ENCODE peak calls at places on chromosomes 16 and 17, in seven cellular contexts. W is neural progenitor cell, R is HCT116, G is GM23338, S is GM23248, I is MM.1S, U is SK-N-SH. M is an unnamed sample. For H3K4me1, the result is how much of the 10 kb centered on the place peaks cover.

GRCh38 chr17:82384730-82385429 is 13.3 kb downstream of the UTS2R start:
- DNase-seq in W (no peak), R (no peak), G (peak), S (peak), I (peak), U (peak), M (peak)

GRCh38 chr16:48609453-48610023 is 442 bp downstream of the N4BP1 start:
- DNase-seq in W (peak), R (no peak), G (peak), S (peak), I (peak), U (no peak), M (peak)

GRCh38 chr17:76726766-76727718 is at the start of gene METTL23:
- DNase-seq in W (peak), R (no peak), G (peak), S (peak), I (peak), U (peak), M (peak)

GRCh38 chr16:35713762-35714650 is 2254.6 kb downstream of the TP53TG3F start:
- DNase-seq in W (no peak), R (no peak), G (no peak), S (no peak), I (no peak), U (no peak), M (no peak)

GRCh38 chr17:21039839-21040575 is 2.8 kb downstream of the USP22 start:
- DNase-seq in W (peak), R (peak), G (peak), S (peak), I (peak), U (peak), M (peak)

GRCh38 chr16:31484491-31485171 is 1.7 kb downstream of the SLC5A2 start:
- DNase-seq in W (peak), R (no peak), G (peak), S (no peak), I (no peak), U (no peak), M (no peak)

GRCh38 chr16:3235856-3236669 is 1.1 kb upstream of the ZNF200 start:
- DNase-seq in W (peak), R (no peak), G (peak), S (peak), I (no peak), U (no peak), M (no peak)

GRCh38 chr17:40362696-40363479 is 1.6 kb downstream of the GJD3 start:
- DNase-seq in W (peak), R (peak), G (peak), S (peak), I (peak), U (peak), M (peak)

GRCh38 chr17:9021985-9022552 is 759 bp downstream of the NTN1 start:
- DNase-seq in W (peak), R (no peak), G (peak), S (peak), I (no peak), U (peak), M (no peak)

GRCh38 chr17:951388-952132 is 28.0 kb downstream of the NXN start:
- DNase-seq in W (peak), R (no peak), G (peak), S (peak), I (no peak), U (no peak), M (no peak)

GRCh38 chr17:37787055-37787720 is 42.3 kb upstream of the HNF1B start:
- DNase-seq in W (no peak), R (no peak), G (no peak), S (peak), I (no peak), U (no peak), M (no peak)

GRCh38 chr17:15648384-15648783 is 28.9 kb upstream of the FBXW10B start:
- DNase-seq in W (no peak), R (no peak), G (no peak), S (peak), I (no peak), U (no peak), M (no peak)

GRCh38 chr17:32265192-32265895 is at the start of gene RHBDL3:
- DNase-seq in W (peak), R (no peak), G (peak), S (peak), I (peak), U (peak), M (no peak)

GRCh38 chr16:3728424-3729160 is 11.3 kb upstream of the TRAP1 start:
- DNase-seq in W (no peak), R (no peak), G (no peak), S (no peak), I (no peak), U (no peak), M (no peak)

GRCh38 chr17:28892024-28892423 is 5.5 kb downstream of the FLOT2 start:
- DNase-seq in W (no peak), R (no peak), G (no peak), S (no peak), I (no peak), U (no peak), M (no peak)

GRCh38 chr17:66348605-66349165 is 46.3 kb downstream of the PRKCA start:
- DNase-seq in W (no peak), R (peak), G (no peak), S (peak), I (no peak), U (peak), M (no peak)

GRCh38 chr17:5635949-5636348 is 51.6 kb upstream of the NLRP1 start:
- DNase-seq in W (no peak), R (no peak), G (no peak), S (no peak), I (peak), U (no peak), M (no peak)

GRCh38 chr17:6343736-6344135 is 91.2 kb downstream of the AIPL1 start:
- DNase-seq in W (no peak), R (no peak), G (no peak), S (no peak), I (no peak), U (no peak), M (no peak)

GRCh38 chr17:74919440-74920305 is 3.4 kb downstream of the USH1G start:
- DNase-seq in W (peak), R (no peak), G (peak), S (peak), I (peak), U (no peak), M (no peak)

GRCh38 chr17:21015564-21015963 is 27.2 kb downstream of the USP22 start:
- DNase-seq in W (no peak), R (no peak), G (no peak), S (no peak), I (no peak), U (no peak), M (no peak)

GRCh38 chr17:11140501-11140900 is 100.5 kb upstream of the SHISA6 start:
- DNase-seq in W (no peak), R (no peak), G (no peak), S (no peak), I (no peak), U (no peak), M (no peak)

GRCh38 chr17:82021728-82022309 is 859 bp downstream of the CENPX start:
- DNase-seq in W (no peak), R (no peak), G (no peak), S (peak), I (peak), U (no peak), M (peak)

GRCh38 chr17:9386401-9386800 is 189.2 kb downstream of the STX8 start:
- DNase-seq in W (no peak), R (no peak), G (no peak), S (no peak), I (no peak), U (no peak), M (no peak)

GRCh38 chr16:78129349-78129748 is 29.9 kb downstream of the WWOX start:
- DNase-seq in W (no peak), R (no peak), G (no peak), S (no peak), I (no peak), U (no peak), M (no peak)

GRCh38 chr17:66582373-66583111 is 252.4 kb upstream of the CACNG5 start:
- DNase-seq in W (no peak), R (no peak), G (peak), S (no peak), I (no peak), U (no peak), M (no peak)

GRCh38 chr16:4409081-4409932 is 7.1 kb downstream of the CORO7 start:
- DNase-seq in W (no peak), R (no peak), G (peak), S (peak), I (no peak), U (peak), M (no peak)

GRCh38 chr17:61436273-61436672 is 15.9 kb upstream of the TBX4 start:
- DNase-seq in W (no peak), R (no peak), G (no peak), S (no peak), I (no peak), U (no peak), M (no peak)

GRCh38 chr16:89026121-89026612 is 49.2 kb upstream of the CBFA2T3 start:
- DNase-seq in W (no peak), R (peak), G (no peak), S (peak), I (no peak), U (no peak), M (peak)

GRCh38 chr17:35731932-35732805 is 730 bp downstream of the RASL10B start:
- DNase-seq in W (peak), R (no peak), G (peak), S (peak), I (no peak), U (peak), M (no peak)

GRCh38 chr16:19432429-19432828 is 14.7 kb downstream of the TMC5 start:
- DNase-seq in W (no peak), R (peak), G (peak), S (no peak), I (no peak), U (no peak), M (no peak)

GRCh38 chr16:19431636-19432340 is 14.1 kb downstream of the TMC5 start:
- DNase-seq in W (no peak), R (no peak), G (no peak), S (no peak), I (no peak), U (no peak), M (no peak)

GRCh38 chr16:19434584-19434983 is 16.9 kb downstream of the TMC5 start:
- DNase-seq in W (no peak), R (no peak), G (no peak), S (no peak), I (no peak), U (no peak), M (no peak)

GRCh38 chr16:19429271-19429670 is 11.6 kb downstream of the TMC5 start:
- DNase-seq in W (no peak), R (no peak), G (no peak), S (no peak), I (no peak), U (no peak), M (no peak)

DNA sequence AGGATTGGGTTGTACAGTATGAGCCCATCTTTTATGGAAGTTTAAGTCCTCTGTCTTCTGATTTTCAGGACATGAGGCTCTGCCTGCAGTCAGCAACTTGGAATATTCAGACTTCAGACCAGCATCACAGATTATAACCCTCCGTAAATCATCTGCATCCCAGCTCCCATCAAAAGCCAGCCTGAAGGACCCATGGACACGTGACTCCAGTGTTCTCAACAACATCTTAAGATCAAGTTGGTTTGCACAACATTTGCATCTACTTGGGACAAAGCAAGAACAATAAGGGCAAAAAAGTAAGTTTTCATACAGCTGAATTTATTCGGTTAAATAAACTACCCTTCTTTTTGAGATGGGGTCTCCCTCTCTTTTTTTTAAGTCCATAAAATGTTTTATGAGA is 12.7 kb downstream of the TMC5 start:
- DNase-seq in W (no peak), R (no peak), G (no peak), S (no peak), I (no peak), U (no peak), M (no peak)
- H3K4me2 ChIP-seq in W (no peak), R (no peak), G (no peak), S (no peak), I (no peak), U (no peak), M (no peak)

GRCh38 chr16:52621651-52622050 is 74.7 kb upstream of the TOX3 start:
- DNase-seq in W (no peak), R (no peak), G (no peak), S (no peak), I (no peak), U (no peak), M (no peak)
- TF ChIP-seq EZH2phosphoT487 in W (no peak), R (no peak), G (no peak), S (no peak), I (no peak), U (no peak), M (no peak)

GRCh38 chr16:588889-589657 is 793 bp upstream of the RAB40C start:
- DNase-seq in W (peak), R (peak), G (peak), S (peak), I (peak), U (peak), M (peak)
- H3K4me1 ChIP-seq in W (under half), R (under half), G (under half), S (under half), I (under half), U (under half), M (under half)

GRCh38 chr17:41895617-41896016 is 23.1 kb downstream of the ACLY start:
- DNase-seq in W (no peak), R (no peak), G (no peak), S (peak), I (no peak), U (peak), M (no peak)
- H3K4me2 ChIP-seq in W (no peak), R (no peak), G (no peak), S (no peak), I (no peak), U (peak), M (no peak)

M was measured in OCI-LY7.